ENCODE peak calls at places on chromosomes 5 and 9, in five cellular contexts. K is K562, U is HL-60, Q is SK-N-SH, R is GM12878. P is an unnamed sample.

GRCh38 chr5:119273391-119273839 is 82.4 kb upstream of the TNFAIP8 start:
- DNase-seq in Q (no peak), K (no peak), R (no peak), U (peak), P (no peak)

GRCh38 chr9:133274236-133275104 is 531 bp downstream of the ABO start:
- DNase-seq in K (no peak), R (no peak), Q (no peak), U (no peak), P (no peak)

GRCh38 chr5:38793099-38793498 is 52.7 kb upstream of the OSMR start:
- DNase-seq in U (no peak), R (no peak), K (no peak), Q (no peak), P (no peak)

GRCh38 chr5:12777342-12777741 is 873.1 kb upstream of the CTNND2 start:
- DNase-seq in R (no peak), U (no peak), Q (no peak), K (no peak), P (no peak)

GRCh38 chr5:156981481-156981880 is 18.5 kb upstream of the TIMD4 start:
- DNase-seq in Q (no peak), U (no peak), R (no peak), K (no peak), P (no peak)

GRCh38 chr5:72149742-72150141 is 42.5 kb downstream of the MAP1B start:
- DNase-seq in R (no peak), Q (no peak), K (no peak), U (no peak), P (no peak)

GRCh38 chr5:9339206-9339818 is 206.6 kb downstream of the SEMA5A start:
- DNase-seq in K (peak), U (peak), Q (peak), R (no peak), P (peak)

GRCh38 chr9:18314321-18314720 is 159.6 kb upstream of the ADAMTSL1 start:
- DNase-seq in R (no peak), U (no peak), Q (no peak), K (no peak), P (no peak)

GRCh38 chr5:65809817-65810531 is 88.0 kb downstream of the NLN start:
- DNase-seq in Q (peak), K (no peak), U (no peak), R (no peak), P (no peak)

GRCh38 chr5:53543401-53543800 is 17.0 kb upstream of the NDUFS4 start:
- DNase-seq in R (no peak), K (peak), Q (no peak), U (no peak), P (no peak)

GRCh38 chr5:82749453-82749852 is 327.7 kb downstream of the TMEM167A start:
- DNase-seq in K (no peak), R (no peak), Q (peak), U (no peak), P (no peak)

GRCh38 chr5:95543017-95543705 is 11.6 kb downstream of the SKIC3 start:
- DNase-seq in U (no peak), R (peak), K (no peak), Q (no peak), P (no peak)

GRCh38 chr5:9405196-9405754 is 140.6 kb downstream of the SEMA5A start:
- DNase-seq in K (no peak), U (no peak), R (peak), Q (no peak), P (no peak)

GRCh38 chr9:77161966-77162365 is 15.4 kb upstream of the VPS13A start:
- DNase-seq in Q (no peak), R (no peak), K (no peak), U (no peak), P (no peak)

GRCh38 chr5:126732716-126733115 is 44.2 kb upstream of the LMNB1 start:
- DNase-seq in K (no peak), U (no peak), Q (no peak), R (no peak), P (no peak)

GRCh38 chr5:35598707-35599370 is 18.8 kb upstream of the SPEF2 start:
- DNase-seq in Q (no peak), K (no peak), R (no peak), U (no peak), P (peak)

GRCh38 chr5:170630226-170630625 is 126.4 kb downstream of the KCNIP1 start:
- DNase-seq in K (no peak), U (no peak), R (no peak), Q (no peak), P (no peak)

GRCh38 chr5:2179861-2180260 is 297.1 kb upstream of the IRX4 start:
- DNase-seq in R (no peak), U (no peak), K (no peak), Q (no peak), P (no peak)

GRCh38 chr9:83491413-83491812 is 46.8 kb downstream of the FRMD3 start:
- DNase-seq in U (no peak), K (no peak), R (no peak), Q (no peak), P (no peak)

GRCh38 chr5:115284021-115284420 is 12.4 kb downstream of the CCDC112 start:
- DNase-seq in U (no peak), R (no peak), Q (no peak), K (no peak), P (no peak)

GRCh38 chr5:72908666-72909065 is 47.2 kb upstream of the FCHO2 start:
- DNase-seq in U (no peak), K (no peak), Q (no peak), R (no peak), P (no peak)

GRCh38 chr5:127810014-127810413 is 106.8 kb downstream of the CCDC192 start:
- DNase-seq in Q (no peak), R (no peak), K (no peak), U (no peak), P (no peak)

GRCh38 chr5:111628901-111629300 is 116.6 kb upstream of the STARD4 start:
- DNase-seq in K (no peak), U (no peak), Q (no peak), R (no peak), P (no peak)

GRCh38 chr5:76104027-76104426 is 20.8 kb downstream of the SV2C start:
- DNase-seq in R (no peak), U (no peak), K (no peak), Q (no peak), P (no peak)

GRCh38 chr5:19988447-19988846 is 447 bp upstream of the CDH18 start:
- DNase-seq in U (no peak), K (no peak), R (no peak), Q (peak), P (no peak)

GRCh38 chr9:16139781-16140180 is 586.9 kb downstream of the CCDC171 start:
- DNase-seq in Q (no peak), U (no peak), R (no peak), K (no peak), P (no peak)

GRCh38 chr5:108531367-108532211 is 149.7 kb upstream of the FBXL17 start:
- DNase-seq in R (no peak), K (peak), U (no peak), Q (no peak), P (no peak)

GRCh38 chr5:78912085-78912771 is 72.9 kb downstream of the ARSB start:
- DNase-seq in R (no peak), Q (peak), K (no peak), U (no peak), P (no peak)

GRCh38 chr5:57199866-57200265 is 26.0 kb downstream of the GPBP1 start:
- DNase-seq in Q (no peak), R (no peak), K (no peak), U (peak), P (peak)

GRCh38 chr9:74140141-74140540 is 357.0 kb upstream of the RORB start:
- DNase-seq in U (no peak), K (no peak), R (no peak), Q (no peak), P (no peak)

GRCh38 chr5:141957367-141957993 is 522 bp downstream of the PCDH12 start:
- DNase-seq in K (no peak), R (no peak), U (no peak), Q (peak), P (no peak)

GRCh38 chr5:44329716-44330115 is 59.5 kb downstream of the FGF10 start:
- DNase-seq in U (no peak), K (no peak), R (no peak), Q (no peak), P (no peak)

GRCh38 chr9:34985311-34985899 is 4.1 kb upstream of the DNAJB5 start:
- DNase-seq in Q (peak), R (no peak), K (peak), U (no peak), P (no peak)

GRCh38 chr5:56359809-56360685 is 126.9 kb upstream of the ANKRD55 start:
- DNase-seq in Q (no peak), R (no peak), K (no peak), U (no peak), P (no peak)

GRCh38 chr5:179413711-179414458 is 68.6 kb upstream of the ADAMTS2 start:
- DNase-seq in R (no peak), K (no peak), Q (peak), U (no peak), P (no peak)

DNA sequence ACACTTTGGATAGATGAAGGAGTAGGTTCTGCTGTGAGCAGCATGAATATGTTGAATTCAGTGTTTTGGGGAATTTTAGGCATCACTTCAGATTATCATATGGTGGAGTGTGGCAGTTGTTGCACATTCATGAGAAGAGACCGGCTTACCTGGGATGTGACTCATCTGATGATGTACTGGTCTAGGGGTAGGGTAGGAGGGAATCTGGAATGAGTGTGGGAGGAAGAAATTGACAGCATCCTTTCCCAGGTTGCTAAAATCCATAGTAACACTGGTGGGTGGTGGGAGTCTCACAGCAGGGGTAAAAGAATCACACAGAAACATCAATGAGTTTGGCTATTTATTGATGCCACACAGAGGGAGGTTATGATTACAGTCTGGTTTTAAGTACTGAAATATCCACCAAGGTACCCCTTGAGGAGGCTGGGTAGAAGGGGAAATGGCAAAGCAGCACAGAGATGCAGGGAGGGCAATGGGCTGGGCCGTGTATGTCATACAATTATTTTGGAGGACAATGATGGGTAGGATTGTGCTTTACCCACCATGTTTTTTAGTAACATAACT is 82.5 kb downstream of the TARS1 start:
- DNase-seq in R (no peak), K (no peak), Q (no peak), U (no peak), P (no peak)
- TF ChIP-seq GABPA in R (no peak), K (no peak), Q (no peak), U (no peak), P (no peak)

GRCh38 chr9:6106576-6107339 is 91.3 kb upstream of the RANBP6 start:
- DNase-seq in Q (peak), R (peak), K (peak), U (peak), P (peak)
- TF ChIP-seq GABPA in Q (no peak), R (no peak), K (no peak), U (no peak), P (no peak)

GRCh38 chr5:143920772-143921171 is 108.8 kb downstream of the HMHB1 start:
- DNase-seq in Q (no peak), U (no peak), R (no peak), K (no peak), P (no peak)
- TF ChIP-seq GABPA in Q (no peak), U (no peak), R (no peak), K (no peak), P (no peak)

GRCh38 chr9:128723866-128724743 is at the start of gene ZDHHC12:
- DNase-seq in R (peak), Q (peak), K (peak), U (peak), P (peak)

GRCh38 chr9:128721487-128722010 is 2.4 kb downstream of the ZDHHC12 start:
- DNase-seq in U (no peak), R (no peak), K (no peak), Q (peak), P (no peak)

GRCh38 chr9:128723352-128723865 is 518 bp downstream of the ZDHHC12 start:
- DNase-seq in R (no peak), U (no peak), K (no peak), Q (no peak), P (peak)

GRCh38 chr9:128720841-128721486 is 3.0 kb downstream of the ZDHHC12 start:
- DNase-seq in Q (no peak), U (no peak), R (no peak), K (no peak), P (no peak)

GRCh38 chr9:128722380-128723351 is 1.3 kb downstream of the ZDHHC12 start:
- DNase-seq in R (no peak), K (no peak), Q (no peak), U (no peak), P (no peak)
- TF ChIP-seq GABPA in R (no peak), K (no peak), Q (no peak), U (no peak), P (no peak)

DNA sequence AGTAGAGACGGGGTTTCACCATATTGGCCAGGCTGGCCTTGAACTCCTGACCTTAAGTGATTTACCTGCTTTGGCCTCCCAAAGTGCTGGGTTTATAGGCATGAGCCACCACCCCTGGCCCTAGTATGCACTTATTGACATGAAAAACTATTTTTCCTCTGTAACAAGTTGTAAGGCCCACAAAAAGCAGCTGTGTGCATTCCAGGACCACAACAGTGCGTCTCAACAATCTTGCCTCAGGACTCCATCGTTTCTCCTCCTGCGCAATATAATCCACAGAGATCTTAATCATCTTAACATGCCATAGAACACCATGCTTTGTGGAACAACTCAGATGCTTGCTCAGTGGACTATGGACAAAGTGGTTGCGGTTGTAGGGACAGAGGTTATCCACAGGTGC is 10.2 kb downstream of the OR2V1 start:
- DNase-seq in U (no peak), R (no peak), K (no peak), Q (no peak), P (no peak)
- TF ChIP-seq GABPA in U (no peak), R (no peak), K (no peak), Q (no peak), P (no peak)

GRCh38 chr5:137365126-137365865 is 133.8 kb downstream of the SPOCK1 start:
- DNase-seq in Q (no peak), K (no peak), U (no peak), R (no peak), P (no peak)

GRCh38 chr5:137357436-137357835 is 141.7 kb downstream of the SPOCK1 start:
- DNase-seq in U (no peak), K (no peak), R (no peak), Q (no peak), P (no peak)

GRCh38 chr5:137360607-137361006 is 138.5 kb downstream of the SPOCK1 start:
- DNase-seq in R (no peak), Q (no peak), U (no peak), K (no peak), P (no peak)

GRCh38 chr5:137361275-137361674 is 137.9 kb downstream of the SPOCK1 start:
- DNase-seq in Q (peak), U (no peak), K (no peak), R (no peak), P (no peak)

DNA sequence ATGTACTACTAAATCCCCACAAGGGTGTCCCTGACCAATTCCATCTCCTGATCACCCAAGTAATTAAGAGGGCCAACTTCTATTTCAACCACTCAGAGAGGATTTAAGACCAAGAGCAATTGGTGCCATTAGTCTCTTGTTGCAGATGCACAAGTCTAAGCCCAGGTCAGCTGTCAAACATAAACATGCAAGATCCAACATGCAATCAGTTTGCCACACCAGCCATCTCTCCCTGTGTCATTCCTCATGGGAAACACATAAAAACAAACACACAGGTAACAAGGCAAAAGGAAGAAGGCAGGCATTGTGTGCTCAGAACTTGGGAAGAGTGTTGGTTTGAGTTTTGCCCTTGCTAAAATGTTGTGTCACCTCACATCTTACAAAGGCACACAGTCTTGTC is 139.2 kb downstream of the SPOCK1 start:
- DNase-seq in K (no peak), Q (no peak), U (no peak), R (no peak), P (no peak)
- TF ChIP-seq GABPA in K (no peak), Q (no peak), U (no peak), R (no peak), P (no peak)

P was measured in H1.